ENCODE peak calls at places on chromosomes 4 and X, in seven cellular contexts. C is suprapubic skin, W is stomach, U is GM12878, X is H1, Y is ovary, Z is sigmoid colon. B is an unnamed sample.

GRCh38 chrX:135114392-135114791 is 5.9 kb downstream of the ETDB start:
- DNase-seq in C (no peak), W (no peak), U (peak; percentile 61), X (no peak), Y (no peak), Z (no peak), B (no peak)

GRCh38 chr4:44722001-44722400 is 4.4 kb downstream of the GNPDA2 start:
- DNase-seq in C (no peak), W (no peak), U (no peak), X (no peak), Y (no peak), Z (no peak), B (no peak)

GRCh38 chr4:5893013-5893580 is at the start of gene CRMP1:
- DNase-seq in C (no peak), W (no peak), U (no peak), X (no peak), Y (no peak), Z (no peak), B (no peak)

GRCh38 chrX:129786210-129786651 is 6.5 kb downstream of the SASH3 start:
- DNase-seq in C (no peak), W (no peak), U (peak; percentile 77), X (no peak), Y (no peak), Z (no peak), B (no peak)

GRCh38 chrX:3244203-3244743 is 102.2 kb downstream of the MXRA5 start:
- DNase-seq in C (no peak), W (no peak), U (no peak), X (no peak), Y (no peak), Z (no peak), B (no peak)

GRCh38 chr4:64771149-64771548 is 361.9 kb upstream of the TECRL start:
- DNase-seq in C (no peak), W (no peak), U (no peak), X (no peak), Y (no peak), Z (no peak), B (no peak)

GRCh38 chr4:129358571-129358970 is 262.6 kb downstream of the C4orf33 start:
- DNase-seq in C (no peak), W (no peak), U (no peak), X (no peak), Y (no peak), Z (no peak), B (no peak)

GRCh38 chrX:68090266-68090665 is 343.0 kb downstream of the OPHN1 start:
- DNase-seq in C (no peak), W (no peak), U (no peak), X (no peak), Y (no peak), Z (no peak), B (no peak)

GRCh38 chrX:143633530-143634372 is 2.1 kb downstream of the SLITRK4 start:
- DNase-seq in C (no peak), W (no peak), U (no peak), X (no peak), Y (no peak), Z (no peak), B (no peak)

GRCh38 chr4:184826315-184827266 is 823 bp upstream of the ACSL1 start:
- DNase-seq in C (peak; percentile 77), W (peak; percentile 46), U (no peak), X (no peak), Y (peak; percentile 36), Z (peak; percentile 73), B (no peak)

GRCh38 chr4:152185786-152186540 is 349.9 kb downstream of the FBXW7 start:
- DNase-seq in C (no peak), W (no peak), U (no peak), X (no peak), Y (no peak), Z (no peak), B (no peak)

GRCh38 chr4:128812360-128812958 is 3.0 kb downstream of the JADE1 start:
- DNase-seq in C (peak; percentile 76), W (peak; percentile 35), U (no peak), X (no peak), Y (peak; percentile 57), Z (peak; percentile 81), B (no peak)

GRCh38 chr4:74228691-74229640 is 71.0 kb downstream of the MTHFD2L start:
- DNase-seq in C (no peak), W (peak; percentile 79), U (no peak), X (peak; percentile 49), Y (peak; percentile 15), Z (peak; percentile 71), B (peak; percentile 76)

GRCh38 chrX:115606861-115607260 is 45.9 kb downstream of the PLS3 start:
- DNase-seq in C (no peak), W (no peak), U (no peak), X (no peak), Y (no peak), Z (no peak), B (no peak)

GRCh38 chrX:115609621-115610020 is 48.6 kb downstream of the PLS3 start:
- DNase-seq in C (no peak), W (no peak), U (no peak), X (no peak), Y (no peak), Z (no peak), B (no peak)
- TF ChIP-seq EP300 in C (no peak), W (no peak), U (no peak), X (no peak), Y (no peak), Z (no peak), B (no peak)

GRCh38 chr4:146439999-146440398 is 81.7 kb downstream of the SLC10A7 start:
- DNase-seq in C (no peak), W (no peak), U (no peak), X (no peak), Y (no peak), Z (no peak), B (no peak)
- H3K27ac ChIP-seq in C (no peak overlapping the region), W (no peak overlapping the region), U (no peak overlapping the region), X (no peak overlapping the region), Y (no peak overlapping the region), Z (no peak overlapping the region), B (no peak overlapping the region)

DNA sequence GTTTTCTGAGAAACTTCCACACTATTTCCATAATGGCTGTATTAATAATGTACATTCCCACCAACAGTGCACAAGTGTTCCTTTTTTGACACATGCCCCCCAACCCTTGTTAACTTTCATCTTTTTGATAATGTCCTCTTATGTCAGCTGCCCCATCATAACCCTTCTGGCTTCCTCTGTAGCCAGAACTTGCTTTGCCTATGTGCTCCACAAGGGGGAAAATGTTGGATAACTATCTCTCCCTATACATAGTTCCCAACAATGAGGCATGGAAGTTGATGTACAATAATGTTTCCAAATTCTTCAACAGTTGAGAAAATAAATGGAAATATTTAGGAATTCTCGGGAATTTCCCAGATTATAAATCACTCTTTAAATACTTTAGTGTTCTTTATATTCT is 142.9 kb downstream of the ASB9 start:
- DNase-seq in C (no peak), W (no peak), U (no peak), X (no peak), Y (no peak), Z (no peak), B (no peak)
- TF ChIP-seq CTCF in C (no peak), W (no peak), U (no peak), X (no peak), Y (no peak), Z (no peak), B (no peak)

GRCh38 chr4:3035674-3036073 is 38.7 kb downstream of the HTT-AS start:
- DNase-seq in C (no peak), W (no peak), U (no peak), X (no peak), Y (no peak), Z (no peak), B (no peak)
- TF ChIP-seq EP300 in C (no peak), W (no peak), U (no peak), X (no peak), Y (no peak), Z (no peak), B (no peak)